ENCODE peak calls at places on chromosomes 5 and 9, in ten cellular contexts. N is CD4-positive, alpha-beta T cell; Z is heart right ventricle; O is fibroblast of mammary gland; C is AG04449; B is epithelial cell of esophagus; T is cardiac muscle cell; A is dorsolateral prefrontal cortex; V is tibial nerve; M is ascending aorta. S is an unnamed sample.

GRCh38 chr5:1471240-1471853 is 26.1 kb upstream of the SLC6A3 start:
- DNase-seq in N (no peak), Z (no peak), O (no peak), C (no peak), B (no peak), T (no peak), A (no peak), V (no peak), M (peak), S (no peak)

GRCh38 chr5:16935271-16936149 is 578 bp downstream of the MYO10 start:
- DNase-seq in N (no peak), Z (peak), O (peak), C (no peak), B (peak), T (peak), A (no peak), V (peak), M (peak), S (peak)

GRCh38 chr9:1939926-1940368 is 75.2 kb upstream of the SMARCA2 start:
- DNase-seq in N (no peak), Z (no peak), O (peak), C (no peak), B (peak), T (peak), A (peak), V (no peak), M (no peak), S (no peak)

GRCh38 chr9:137802521-137803243 is 74.9 kb upstream of the CACNA1B start:
- DNase-seq in N (no peak), Z (no peak), O (no peak), C (no peak), B (no peak), T (no peak), A (no peak), V (no peak), M (no peak), S (no peak)

GRCh38 chr5:33850100-33850594 is 41.6 kb downstream of the ADAMTS12 start:
- DNase-seq in N (no peak), Z (no peak), O (peak), C (no peak), B (peak), T (no peak), A (no peak), V (no peak), M (no peak), S (no peak)

GRCh38 chr5:19676895-19677294 is 311.1 kb downstream of the CDH18 start:
- DNase-seq in N (no peak), Z (no peak), O (no peak), C (no peak), B (peak), T (no peak), A (no peak), V (no peak), M (no peak), S (no peak)

GRCh38 chr5:7857918-7858632 is 7.1 kb upstream of the CFAP90 start:
- DNase-seq in N (no peak), Z (no peak), O (no peak), C (no peak), B (no peak), T (no peak), A (no peak), V (no peak), M (no peak), S (no peak)

GRCh38 chr9:36833954-36834353 is 200.1 kb downstream of the PAX5 start:
- DNase-seq in N (no peak), Z (no peak), O (no peak), C (no peak), B (no peak), T (no peak), A (no peak), V (no peak), M (no peak), S (no peak)

GRCh38 chr9:8940650-8941049 is 1141.1 kb upstream of the DMAC1 start:
- DNase-seq in N (no peak), Z (no peak), O (no peak), C (no peak), B (no peak), T (no peak), A (no peak), V (no peak), M (no peak), S (no peak)

GRCh38 chr5:119876522-119876921 is 247.2 kb downstream of the FAM170A start:
- DNase-seq in N (no peak), Z (no peak), O (no peak), C (no peak), B (no peak), T (no peak), A (no peak), V (no peak), M (no peak), S (no peak)

GRCh38 chr5:103849934-103850333 is 287.3 kb upstream of the NUDT12 start:
- DNase-seq in N (no peak), Z (no peak), O (peak), C (peak), B (peak), T (no peak), A (no peak), V (no peak), M (no peak), S (no peak)

GRCh38 chr5:106361905-106362304 is 1308.8 kb downstream of the EFNA5 start:
- DNase-seq in N (no peak), Z (no peak), O (no peak), C (no peak), B (no peak), T (no peak), A (no peak), V (no peak), M (no peak), S (no peak)

GRCh38 chr9:105415344-105415980 is 32.4 kb upstream of the FSD1L start:
- DNase-seq in N (peak), Z (no peak), O (peak), C (no peak), B (peak), T (peak), A (peak), V (peak), M (peak), S (peak)

GRCh38 chr9:137213160-137214060 is 7.9 kb downstream of the NDOR1 start:
- DNase-seq in N (no peak), Z (no peak), O (peak), C (no peak), B (no peak), T (no peak), A (no peak), V (no peak), M (no peak), S (no peak)

GRCh38 chr9:89872426-89872912 is 267.7 kb downstream of the GADD45G start:
- DNase-seq in N (no peak), Z (no peak), O (no peak), C (no peak), B (no peak), T (no peak), A (peak), V (no peak), M (no peak), S (no peak)

GRCh38 chr5:143140492-143141231 is 262.8 kb downstream of the NR3C1 start:
- DNase-seq in N (no peak), Z (no peak), O (no peak), C (no peak), B (peak), T (no peak), A (no peak), V (no peak), M (no peak), S (no peak)

GRCh38 chr9:87464110-87464991 is 33.3 kb upstream of the DAPK1 start:
- DNase-seq in N (no peak), Z (no peak), O (peak), C (no peak), B (peak), T (no peak), A (peak), V (peak), M (no peak), S (no peak)

GRCh38 chr5:125848746-125849145 is 574.5 kb upstream of the GRAMD2B start:
- DNase-seq in N (no peak), Z (no peak), O (no peak), C (no peak), B (peak), T (no peak), A (no peak), V (no peak), M (no peak), S (no peak)

GRCh38 chr5:55821731-55822512 is 29.2 kb upstream of the IL31RA start:
- DNase-seq in N (peak), Z (peak), O (no peak), C (no peak), B (peak), T (peak), A (no peak), V (no peak), M (no peak), S (peak)

GRCh38 chr9:127361561-127361960 is 35.4 kb upstream of the SLC2A8 start:
- DNase-seq in N (no peak), Z (no peak), O (no peak), C (no peak), B (peak), T (no peak), A (no peak), V (no peak), M (no peak), S (no peak)

GRCh38 chr5:178417391-178417811 is 172.8 kb downstream of the COL23A1 start:
- DNase-seq in N (no peak), Z (no peak), O (no peak), C (no peak), B (no peak), T (no peak), A (no peak), V (no peak), M (no peak), S (no peak)

GRCh38 chr9:120913673-120914266 is 12.8 kb downstream of the TRAF1 start:
- DNase-seq in N (no peak), Z (no peak), O (no peak), C (no peak), B (no peak), T (peak), A (no peak), V (no peak), M (no peak), S (peak)

GRCh38 chr9:126203313-126203712 is 123.3 kb upstream of the MVB12B start:
- DNase-seq in N (no peak), Z (no peak), O (no peak), C (no peak), B (no peak), T (no peak), A (no peak), V (no peak), M (no peak), S (no peak)
- TF ChIP-seq CTCF in N (no peak), Z (no peak), O (peak), C (no peak), B (no peak), T (peak), A (no peak), V (no peak), M (no peak), S (no peak)

DNA sequence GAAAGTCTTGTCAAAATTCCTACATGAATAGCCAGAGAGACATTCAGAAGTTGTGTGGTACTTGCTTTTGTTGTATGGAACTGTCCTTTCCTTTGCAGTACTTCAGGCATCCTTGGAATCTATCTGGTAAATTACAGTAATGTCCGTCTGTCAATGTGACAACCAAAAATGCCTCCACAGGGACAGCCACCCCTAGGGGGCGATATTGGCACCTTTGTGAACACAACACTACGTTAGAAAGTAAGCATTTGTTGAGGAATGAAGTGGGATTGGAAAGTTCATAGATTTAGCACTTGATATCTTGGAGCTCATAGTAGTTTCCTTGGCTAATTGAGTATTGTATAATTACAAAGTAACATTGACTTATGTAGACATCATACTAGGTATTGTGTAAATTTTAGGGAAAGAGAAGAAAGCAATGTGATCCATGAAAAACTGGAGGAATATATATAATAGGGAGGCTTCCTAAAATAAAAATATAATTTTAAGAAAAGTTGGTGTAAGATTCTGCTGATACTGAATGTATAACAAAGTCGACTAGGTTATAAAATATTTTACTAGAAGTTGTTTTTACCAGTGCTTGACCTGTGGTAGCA is 32.7 kb downstream of the TMEFF1 start:
- DNase-seq in N (peak), Z (peak), O (peak), C (no peak), B (peak), T (peak), A (peak), V (peak), M (peak), S (peak)
- TF ChIP-seq CTCF in N (peak), Z (peak), O (peak), C (peak), B (peak), T (peak), A (peak), V (peak), M (peak), S (peak)

GRCh38 chr9:110048976-110049698 is 158.8 kb downstream of the C9orf152 start:
- DNase-seq in N (no peak), Z (peak), O (no peak), C (no peak), B (peak), T (no peak), A (no peak), V (no peak), M (no peak), S (peak)

GRCh38 chr9:110049699-110050450 is 158.1 kb downstream of the C9orf152 start:
- DNase-seq in N (no peak), Z (peak), O (no peak), C (no peak), B (peak), T (peak), A (no peak), V (no peak), M (peak), S (peak)

GRCh38 chr9:110048473-110048975 is 159.4 kb downstream of the C9orf152 start:
- DNase-seq in N (peak), Z (peak), O (peak), C (no peak), B (peak), T (peak), A (no peak), V (peak), M (peak), S (peak)

GRCh38 chr9:110047955-110048472 is 159.9 kb downstream of the C9orf152 start:
- DNase-seq in N (no peak), Z (peak), O (no peak), C (no peak), B (no peak), T (peak), A (no peak), V (no peak), M (no peak), S (peak)

DNA sequence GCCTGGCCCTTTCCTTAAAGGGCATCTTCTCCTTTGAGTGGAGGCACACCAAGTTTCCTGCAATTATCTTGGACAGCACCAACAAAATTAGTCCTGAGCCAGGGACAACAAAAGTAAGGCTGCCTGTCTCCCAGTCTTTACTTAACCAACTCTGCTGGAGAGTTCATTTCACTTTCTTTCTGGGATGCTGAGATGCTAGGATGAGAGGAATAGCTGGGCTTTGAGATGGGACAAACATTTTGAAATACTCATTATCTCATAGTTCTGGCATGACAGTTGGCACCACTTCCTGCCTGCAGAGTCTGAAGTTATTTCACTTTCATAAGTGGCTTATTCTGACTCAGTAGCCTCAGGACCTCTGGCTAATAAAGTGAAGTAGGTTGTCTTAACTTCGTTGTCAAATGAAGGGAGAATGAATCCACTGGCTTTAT is 157.0 kb downstream of the C9orf152 start:
- DNase-seq in N (no peak), Z (no peak), O (peak), C (peak), B (peak), T (no peak), A (no peak), V (peak), M (peak), S (no peak)
- TF ChIP-seq CTCF in N (no peak), Z (no peak), O (no peak), C (no peak), B (no peak), T (no peak), A (no peak), V (no peak), M (no peak), S (no peak)

DNA sequence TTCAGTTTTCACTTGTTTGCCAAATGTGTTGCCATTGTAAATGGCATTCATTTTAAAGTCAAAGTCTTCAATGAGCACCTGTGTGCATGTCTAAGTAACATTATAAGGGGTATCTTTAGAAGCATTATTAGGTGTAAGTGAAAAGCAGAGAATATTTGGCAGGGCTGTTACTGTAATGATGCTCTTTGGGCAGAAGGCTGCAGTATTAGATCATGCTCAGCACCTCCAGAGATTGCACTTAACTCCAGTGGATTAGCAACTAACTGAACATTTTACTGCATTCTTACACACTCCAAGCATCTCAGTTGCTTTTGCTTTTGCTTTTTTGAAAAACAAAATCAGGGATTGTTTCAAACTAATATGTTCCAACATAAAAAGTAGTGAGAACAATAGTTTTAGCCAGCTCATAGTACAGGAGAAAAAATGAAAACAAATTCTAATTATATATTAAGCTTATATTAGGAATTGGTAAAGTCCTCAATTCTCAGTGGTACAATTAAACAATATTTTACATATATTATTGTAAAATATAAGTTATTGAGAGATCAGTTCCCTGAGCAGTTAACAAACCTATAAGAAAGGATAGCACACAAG is 1740.9 kb upstream of the CDH9 start:
- DNase-seq in N (no peak), Z (no peak), O (no peak), C (no peak), B (peak), T (peak), A (no peak), V (no peak), M (no peak), S (no peak)
- TF ChIP-seq CTCF in N (no peak), Z (no peak), O (no peak), C (no peak), B (peak), T (no peak), A (no peak), V (no peak), M (no peak), S (peak)

GRCh38 chr5:176677209-176677931 is 30.1 kb downstream of the TSPAN17 start:
- DNase-seq in N (no peak), Z (peak), O (no peak), C (no peak), B (no peak), T (no peak), A (no peak), V (no peak), M (no peak), S (no peak)

GRCh38 chr5:176674799-176675198 is 27.5 kb downstream of the TSPAN17 start:
- DNase-seq in N (no peak), Z (no peak), O (no peak), C (no peak), B (no peak), T (no peak), A (no peak), V (no peak), M (no peak), S (no peak)

GRCh38 chr5:176676361-176676824 is 29.1 kb downstream of the TSPAN17 start:
- DNase-seq in N (no peak), Z (peak), O (peak), C (no peak), B (no peak), T (peak), A (no peak), V (no peak), M (no peak), S (no peak)

GRCh38 chr5:176673651-176674583 is 26.6 kb downstream of the TSPAN17 start:
- DNase-seq in N (no peak), Z (no peak), O (no peak), C (no peak), B (no peak), T (no peak), A (no peak), V (no peak), M (no peak), S (no peak)

GRCh38 chr5:176675676-176676360 is 28.5 kb downstream of the TSPAN17 start:
- DNase-seq in N (no peak), Z (no peak), O (peak), C (no peak), B (peak), T (peak), A (no peak), V (no peak), M (no peak), S (peak)
- TF ChIP-seq CTCF in N (no peak), Z (peak), O (peak), C (peak), B (peak), T (peak), A (no peak), V (no peak), M (no peak), S (peak)

DNA sequence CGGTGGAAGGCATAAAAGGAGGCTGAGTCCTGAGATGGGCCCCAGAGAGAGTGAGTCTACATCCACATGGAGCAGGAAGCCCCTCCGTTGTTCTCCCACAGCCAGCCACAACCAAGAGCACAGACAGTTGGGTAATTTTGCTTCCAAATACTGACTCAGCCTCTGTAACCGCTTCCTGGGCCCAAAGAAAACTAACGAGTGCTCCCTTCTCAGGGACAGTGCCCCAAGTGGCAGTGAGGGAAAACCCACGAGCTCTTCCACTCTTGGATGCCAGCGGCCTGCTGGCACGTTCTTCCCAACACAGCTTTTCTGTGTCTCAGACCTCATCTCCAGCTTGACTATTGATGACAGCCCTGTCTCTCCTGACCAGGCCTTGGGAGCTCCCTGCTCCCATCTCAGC is 207.6 kb downstream of the FSTL4 start:
- DNase-seq in N (no peak), Z (no peak), O (peak), C (no peak), B (peak), T (no peak), A (no peak), V (no peak), M (no peak), S (no peak)
- TF ChIP-seq CTCF in N (no peak), Z (no peak), O (peak), C (no peak), B (peak), T (no peak), A (no peak), V (no peak), M (no peak), S (no peak)

GRCh38 chr5:149503006-149503405 is 48.2 kb downstream of the CSNK1A1 start:
- DNase-seq in N (no peak), Z (no peak), O (no peak), C (no peak), B (no peak), T (no peak), A (no peak), V (no peak), M (no peak), S (no peak)

GRCh38 chr5:149504649-149505048 is 46.6 kb downstream of the CSNK1A1 start:
- DNase-seq in N (no peak), Z (no peak), O (no peak), C (no peak), B (no peak), T (no peak), A (no peak), V (no peak), M (no peak), S (no peak)

GRCh38 chr5:149498724-149499336 is 52.4 kb downstream of the CSNK1A1 start:
- DNase-seq in N (no peak), Z (no peak), O (no peak), C (no peak), B (no peak), T (no peak), A (no peak), V (no peak), M (no peak), S (no peak)

GRCh38 chr5:149497357-149497756 is 53.9 kb downstream of the CSNK1A1 start:
- DNase-seq in N (no peak), Z (no peak), O (peak), C (peak), B (no peak), T (no peak), A (no peak), V (no peak), M (no peak), S (no peak)

GRCh38 chr5:149500922-149501582 is 50.2 kb downstream of the CSNK1A1 start:
- DNase-seq in N (no peak), Z (no peak), O (peak), C (peak), B (no peak), T (no peak), A (no peak), V (no peak), M (no peak), S (no peak)
- TF ChIP-seq CTCF in N (no peak), Z (no peak), O (no peak), C (no peak), B (no peak), T (no peak), A (no peak), V (no peak), M (no peak), S (no peak)

S was measured in neural crest cell.